ENCODE peak calls at places on chromosomes 1 and 21, in ten cellular contexts. One of them, this sample, is unnamed.

GRCh38 chr1:50968884-50969610 is 998 bp upstream of the CDKN2C start:
- DNase-seq in A549: no peak
- DNase-seq in choroid plexus epithelial cell: peak
- DNase-seq in right lobe of liver: peak
- DNase-seq in GM12865: peak
- DNase-seq in NB4: peak
- DNase-seq in stomach: peak
- DNase-seq in adrenal gland: peak
- DNase-seq in colonic mucosa: peak
- DNase-seq in PC-3: peak
- DNase-seq in this sample: peak

GRCh38 chr1:63615809-63616420 is 22.7 kb downstream of the PGM1 start:
- DNase-seq in A549: peak
- DNase-seq in choroid plexus epithelial cell: peak
- DNase-seq in right lobe of liver: peak
- DNase-seq in GM12865: peak
- DNase-seq in NB4: peak
- DNase-seq in stomach: peak
- DNase-seq in adrenal gland: peak
- DNase-seq in colonic mucosa: peak
- DNase-seq in PC-3: peak
- DNase-seq in this sample: peak

GRCh38 chr1:22575532-22576147 is 12.4 kb downstream of the EPHA8 start:
- DNase-seq in A549: no peak
- DNase-seq in choroid plexus epithelial cell: no peak
- DNase-seq in right lobe of liver: no peak
- DNase-seq in GM12865: no peak
- DNase-seq in NB4: peak
- DNase-seq in stomach: no peak
- DNase-seq in adrenal gland: no peak
- DNase-seq in colonic mucosa: no peak
- DNase-seq in PC-3: no peak
- DNase-seq in this sample: no peak

GRCh38 chr1:30409476-30410152 is 313.8 kb downstream of the MATN1 start:
- DNase-seq in A549: no peak
- DNase-seq in choroid plexus epithelial cell: no peak
- DNase-seq in right lobe of liver: no peak
- DNase-seq in GM12865: no peak
- DNase-seq in NB4: no peak
- DNase-seq in stomach: peak
- DNase-seq in adrenal gland: no peak
- DNase-seq in colonic mucosa: peak
- DNase-seq in PC-3: no peak
- DNase-seq in this sample: peak

GRCh38 chr1:215146252-215146975 is 63.9 kb downstream of the KCNK2 start:
- DNase-seq in A549: no peak
- DNase-seq in choroid plexus epithelial cell: peak
- DNase-seq in right lobe of liver: no peak
- DNase-seq in GM12865: peak
- DNase-seq in NB4: peak
- DNase-seq in stomach: peak
- DNase-seq in adrenal gland: no peak
- DNase-seq in colonic mucosa: peak
- DNase-seq in PC-3: peak
- DNase-seq in this sample: no peak

GRCh38 chr1:10173582-10173981 is 36.8 kb upstream of the KIF1B start:
- DNase-seq in A549: no peak
- DNase-seq in choroid plexus epithelial cell: no peak
- DNase-seq in right lobe of liver: no peak
- DNase-seq in GM12865: peak
- DNase-seq in NB4: no peak
- DNase-seq in stomach: no peak
- DNase-seq in adrenal gland: no peak
- DNase-seq in colonic mucosa: no peak
- DNase-seq in PC-3: no peak
- DNase-seq in this sample: no peak

GRCh38 chr1:30805301-30806003 is 47.9 kb upstream of the LAPTM5 start:
- DNase-seq in A549: no peak
- DNase-seq in choroid plexus epithelial cell: no peak
- DNase-seq in right lobe of liver: no peak
- DNase-seq in GM12865: no peak
- DNase-seq in NB4: no peak
- DNase-seq in stomach: no peak
- DNase-seq in adrenal gland: peak
- DNase-seq in colonic mucosa: no peak
- DNase-seq in PC-3: no peak
- DNase-seq in this sample: no peak

GRCh38 chr1:218633238-218633948 is 288.3 kb downstream of the TGFB2 start:
- DNase-seq in A549: no peak
- DNase-seq in choroid plexus epithelial cell: no peak
- DNase-seq in right lobe of liver: no peak
- DNase-seq in GM12865: no peak
- DNase-seq in NB4: no peak
- DNase-seq in stomach: no peak
- DNase-seq in adrenal gland: no peak
- DNase-seq in colonic mucosa: peak
- DNase-seq in PC-3: no peak
- DNase-seq in this sample: no peak

GRCh38 chr1:185281245-185281644 is 35.8 kb downstream of the IVNS1ABP start:
- DNase-seq in A549: no peak
- DNase-seq in choroid plexus epithelial cell: no peak
- DNase-seq in right lobe of liver: no peak
- DNase-seq in GM12865: no peak
- DNase-seq in NB4: no peak
- DNase-seq in stomach: no peak
- DNase-seq in adrenal gland: no peak
- DNase-seq in colonic mucosa: no peak
- DNase-seq in PC-3: no peak
- DNase-seq in this sample: no peak

GRCh38 chr1:237411621-237412020 is 369.6 kb downstream of the RYR2 start:
- DNase-seq in A549: no peak
- DNase-seq in choroid plexus epithelial cell: no peak
- DNase-seq in right lobe of liver: no peak
- DNase-seq in GM12865: peak
- DNase-seq in NB4: peak
- DNase-seq in stomach: no peak
- DNase-seq in adrenal gland: no peak
- DNase-seq in colonic mucosa: no peak
- DNase-seq in PC-3: peak
- DNase-seq in this sample: no peak

DNA sequence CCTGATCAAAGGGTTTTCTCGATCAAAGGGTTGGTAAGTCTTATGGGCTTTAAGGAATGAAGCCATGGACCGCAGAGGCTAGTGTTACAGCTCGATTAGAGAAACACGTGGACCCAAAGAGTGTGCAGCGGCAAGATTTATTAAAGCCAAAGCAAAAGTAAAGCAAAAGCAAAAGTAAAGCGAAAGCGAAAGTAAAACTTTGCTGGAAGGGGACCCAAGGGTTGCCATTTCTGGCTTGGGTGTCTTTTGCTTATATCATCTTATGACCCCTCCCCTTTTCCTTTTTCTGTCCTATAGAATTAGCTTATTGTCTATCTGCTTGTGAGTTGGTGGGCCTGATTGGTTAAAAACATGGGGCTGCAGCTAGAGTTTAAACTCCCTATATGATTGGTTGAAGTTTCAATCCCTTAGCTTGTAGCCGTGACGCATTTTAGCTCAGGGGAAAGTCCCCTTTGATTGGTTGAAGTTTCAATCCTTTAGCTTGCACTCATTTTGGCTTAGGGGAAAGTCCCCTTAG is 957.0 kb downstream of the AMY1C start:
- DNase-seq in A549: peak
- DNase-seq in choroid plexus epithelial cell: no peak
- DNase-seq in right lobe of liver: no peak
- DNase-seq in GM12865: peak
- DNase-seq in NB4: peak
- DNase-seq in stomach: no peak
- DNase-seq in adrenal gland: no peak
- DNase-seq in colonic mucosa: no peak
- DNase-seq in PC-3: peak
- DNase-seq in this sample: no peak
- H3K4me3 ChIP-seq in A549: peak
- H3K4me3 ChIP-seq in choroid plexus epithelial cell: no peak
- H3K4me3 ChIP-seq in right lobe of liver: no peak
- H3K4me3 ChIP-seq in GM12865: no peak
- H3K4me3 ChIP-seq in NB4: no peak
- H3K4me3 ChIP-seq in stomach: no peak
- H3K4me3 ChIP-seq in adrenal gland: no peak
- H3K4me3 ChIP-seq in colonic mucosa: no peak
- H3K4me3 ChIP-seq in PC-3: peak
- H3K4me3 ChIP-seq in this sample: no peak

GRCh38 chr1:152182431-152182830 is 23.4 kb upstream of the RPTN start:
- DNase-seq in A549: no peak
- DNase-seq in choroid plexus epithelial cell: peak
- DNase-seq in right lobe of liver: no peak
- DNase-seq in GM12865: peak
- DNase-seq in NB4: peak
- DNase-seq in stomach: no peak
- DNase-seq in adrenal gland: no peak
- DNase-seq in colonic mucosa: no peak
- DNase-seq in PC-3: peak
- DNase-seq in this sample: no peak
- TF ChIP-seq CTCF in A549: peak
- TF ChIP-seq CTCF in choroid plexus epithelial cell: peak
- TF ChIP-seq CTCF in right lobe of liver: peak
- TF ChIP-seq CTCF in GM12865: peak
- TF ChIP-seq CTCF in NB4: peak
- TF ChIP-seq CTCF in stomach: no peak
- TF ChIP-seq CTCF in adrenal gland: peak
- TF ChIP-seq CTCF in colonic mucosa: peak
- TF ChIP-seq CTCF in PC-3: peak
- TF ChIP-seq CTCF in this sample: peak

DNA sequence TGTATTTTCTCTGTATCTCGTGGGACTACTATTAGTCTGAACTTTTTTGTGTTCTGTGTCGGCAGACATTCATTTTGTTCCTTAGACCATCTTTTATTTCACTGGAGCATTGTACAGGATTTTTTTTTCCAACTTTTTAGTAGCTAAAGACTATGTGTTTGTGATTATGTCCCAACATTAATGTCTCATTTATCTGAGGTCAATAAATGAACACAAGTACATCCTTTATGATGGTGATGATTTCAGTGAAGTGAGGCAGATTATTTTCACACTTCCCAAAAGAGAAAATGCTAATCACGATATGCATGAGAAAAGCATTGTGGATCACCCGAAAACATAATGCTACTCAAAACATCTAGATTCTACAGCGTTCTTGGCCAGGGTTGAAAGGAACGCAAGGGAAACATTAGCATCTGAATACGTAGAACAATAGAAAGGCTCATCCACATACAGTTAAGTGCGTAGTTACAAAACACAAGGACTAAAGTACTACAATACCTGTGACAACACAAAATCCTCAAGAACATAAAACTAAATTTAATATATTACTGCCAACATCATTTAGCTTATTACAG is 981.7 kb upstream of the NCAM2 start:
- DNase-seq in A549: no peak
- DNase-seq in choroid plexus epithelial cell: no peak
- DNase-seq in right lobe of liver: no peak
- DNase-seq in GM12865: no peak
- DNase-seq in NB4: no peak
- DNase-seq in stomach: no peak
- DNase-seq in adrenal gland: no peak
- DNase-seq in colonic mucosa: no peak
- DNase-seq in PC-3: no peak
- DNase-seq in this sample: no peak
- H3K4me3 ChIP-seq in A549: no peak
- H3K4me3 ChIP-seq in choroid plexus epithelial cell: no peak
- H3K4me3 ChIP-seq in right lobe of liver: no peak
- H3K4me3 ChIP-seq in GM12865: no peak
- H3K4me3 ChIP-seq in NB4: no peak
- H3K4me3 ChIP-seq in stomach: no peak
- H3K4me3 ChIP-seq in adrenal gland: no peak
- H3K4me3 ChIP-seq in colonic mucosa: no peak
- H3K4me3 ChIP-seq in PC-3: no peak
- H3K4me3 ChIP-seq in this sample: no peak

GRCh38 chr1:160777486-160778089 is 18.4 kb upstream of the LY9 start:
- DNase-seq in A549: peak
- DNase-seq in choroid plexus epithelial cell: peak
- DNase-seq in right lobe of liver: no peak
- DNase-seq in GM12865: peak
- DNase-seq in NB4: peak
- DNase-seq in stomach: peak
- DNase-seq in adrenal gland: no peak
- DNase-seq in colonic mucosa: peak
- DNase-seq in PC-3: peak
- DNase-seq in this sample: peak

GRCh38 chr1:160781129-160781808 is 14.7 kb upstream of the LY9 start:
- DNase-seq in A549: no peak
- DNase-seq in choroid plexus epithelial cell: no peak
- DNase-seq in right lobe of liver: no peak
- DNase-seq in GM12865: no peak
- DNase-seq in NB4: no peak
- DNase-seq in stomach: peak
- DNase-seq in adrenal gland: no peak
- DNase-seq in colonic mucosa: peak
- DNase-seq in PC-3: peak
- DNase-seq in this sample: peak

GRCh38 chr1:160780398-160780755 is 15.6 kb upstream of the LY9 start:
- DNase-seq in A549: no peak
- DNase-seq in choroid plexus epithelial cell: no peak
- DNase-seq in right lobe of liver: no peak
- DNase-seq in GM12865: no peak
- DNase-seq in NB4: no peak
- DNase-seq in stomach: no peak
- DNase-seq in adrenal gland: no peak
- DNase-seq in colonic mucosa: no peak
- DNase-seq in PC-3: no peak
- DNase-seq in this sample: no peak

GRCh38 chr1:160778976-160779375 is 17.0 kb upstream of the LY9 start:
- DNase-seq in A549: no peak
- DNase-seq in choroid plexus epithelial cell: no peak
- DNase-seq in right lobe of liver: no peak
- DNase-seq in GM12865: no peak
- DNase-seq in NB4: no peak
- DNase-seq in stomach: no peak
- DNase-seq in adrenal gland: no peak
- DNase-seq in colonic mucosa: no peak
- DNase-seq in PC-3: no peak
- DNase-seq in this sample: no peak

DNA sequence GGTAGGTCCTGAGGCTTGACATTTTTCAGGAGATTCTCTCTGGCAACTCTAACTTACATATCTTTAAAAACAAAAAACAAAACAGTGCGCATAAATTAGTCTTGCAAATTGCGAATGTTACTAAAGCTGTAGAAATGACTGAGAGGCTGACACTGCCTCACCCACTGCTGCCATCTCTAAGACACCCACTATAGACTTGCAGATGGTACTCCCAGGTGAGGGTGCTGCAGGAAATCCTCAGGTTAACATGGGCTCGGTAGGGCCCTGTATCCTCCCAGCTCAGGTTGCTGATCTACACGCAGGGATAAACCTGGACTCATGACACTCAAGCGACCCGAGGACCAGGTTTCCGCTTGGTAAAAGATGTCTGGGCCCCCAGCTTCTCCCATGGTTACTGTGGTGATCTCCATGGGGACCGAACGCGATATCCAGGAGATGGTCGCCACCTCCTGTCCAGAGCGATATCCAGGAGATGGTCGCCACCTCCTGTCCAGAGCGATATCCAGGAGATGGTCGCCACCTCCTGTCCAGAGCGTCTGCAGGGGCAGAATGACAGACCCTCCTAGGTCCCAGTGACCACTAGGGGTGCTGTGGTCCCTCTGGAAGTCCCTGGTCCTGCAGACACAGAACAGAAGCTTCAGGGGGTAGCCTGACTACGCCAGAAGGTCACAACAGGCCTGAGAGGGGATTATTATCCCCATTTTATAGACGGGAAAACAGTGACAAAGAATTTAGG is 16.1 kb upstream of the LY9 start:
- DNase-seq in A549: peak
- DNase-seq in choroid plexus epithelial cell: peak
- DNase-seq in right lobe of liver: no peak
- DNase-seq in GM12865: peak
- DNase-seq in NB4: peak
- DNase-seq in stomach: no peak
- DNase-seq in adrenal gland: no peak
- DNase-seq in colonic mucosa: peak
- DNase-seq in PC-3: peak
- DNase-seq in this sample: no peak
- TF ChIP-seq CTCF in A549: peak
- TF ChIP-seq CTCF in choroid plexus epithelial cell: peak
- TF ChIP-seq CTCF in right lobe of liver: peak
- TF ChIP-seq CTCF in GM12865: peak
- TF ChIP-seq CTCF in NB4: peak
- TF ChIP-seq CTCF in stomach: peak
- TF ChIP-seq CTCF in adrenal gland: no peak
- TF ChIP-seq CTCF in colonic mucosa: no peak
- TF ChIP-seq CTCF in PC-3: peak
- TF ChIP-seq CTCF in this sample: no peak